ENCODE peak calls at places on chromosomes 4 and X, in nine cellular contexts. W is K562, N is right atrium auricular region, E is heart left ventricle, J is tibial nerve, T is HCT116, Y is body of pancreas, M is AG04450, F is pancreas. S is an unnamed sample.

GRCh38 chr4:145580906-145581305 is 38.3 kb upstream of the MMAA start:
- DNase-seq in W (no peak), N (no peak), E (no peak), J (no peak), T (no peak), Y (peak; percentile 37), M (no peak), F (no peak), S (peak; percentile 18)

GRCh38 chrX:73768120-73768519 is 205.1 kb downstream of the CHIC1 start:
- DNase-seq in W (no peak), N (no peak), E (no peak), J (no peak), T (no peak), Y (no peak), M (no peak), F (no peak), S (no peak)

GRCh38 chr4:144611850-144612249 is 34.1 kb upstream of the HHIP start:
- DNase-seq in W (peak; percentile 18), N (no peak), E (no peak), J (no peak), T (peak; percentile 26), Y (peak; percentile 46), M (no peak), F (peak; percentile 10), S (no peak)

GRCh38 chr4:185437809-185438208 is 12.0 kb upstream of the UFSP2 start:
- DNase-seq in W (no peak), N (no peak), E (no peak), J (no peak), T (no peak), Y (no peak), M (no peak), F (no peak), S (no peak)

GRCh38 chrX:136397001-136397400 is 90.7 kb upstream of the BRS3 start:
- DNase-seq in W (no peak), N (no peak), E (no peak), J (no peak), T (no peak), Y (no peak), M (no peak), F (no peak), S (no peak)

GRCh38 chrX:26922278-26922677 is 540.9 kb downstream of the PPP4R3C start:
- DNase-seq in W (no peak), N (no peak), E (no peak), J (no peak), T (no peak), Y (no peak), M (no peak), F (no peak), S (peak; percentile 17)

GRCh38 chr4:185424905-185425599 is 712 bp downstream of the UFSP2 start:
- DNase-seq in W (peak; percentile 30), N (no peak), E (no peak), J (no peak), T (no peak), Y (no peak), M (no peak), F (no peak), S (no peak)

GRCh38 chr4:109465065-109465464 is 31.4 kb downstream of the SEC24B start:
- DNase-seq in W (no peak), N (no peak), E (no peak), J (no peak), T (no peak), Y (no peak), M (no peak), F (no peak), S (no peak)

GRCh38 chr4:182142146-182143085 is 100.8 kb upstream of the TENM3 start:
- DNase-seq in W (no peak), N (no peak), E (no peak), J (no peak), T (no peak), Y (no peak), M (no peak), F (no peak), S (peak; percentile 4)

GRCh38 chr4:4338632-4339031 is 48.3 kb upstream of the NSG1 start:
- DNase-seq in W (no peak), N (no peak), E (no peak), J (no peak), T (no peak), Y (no peak), M (no peak), F (no peak), S (no peak)

GRCh38 chr4:38800366-38800765 is 4.2 kb downstream of the TLR1 start:
- DNase-seq in W (no peak), N (no peak), E (no peak), J (no peak), T (no peak), Y (no peak), M (no peak), F (no peak), S (no peak)
- H3K9me3 ChIP-seq in W (no peaks in the 10 kb centered on the region), N (peaks cover 16% of the 10 kb centered on the region), E (peaks cover 6% of the 10 kb centered on the region), J (no peaks in the 10 kb centered on the region), T (no peaks in the 10 kb centered on the region), Y (no peaks in the 10 kb centered on the region), M (peaks cover 3% of the 10 kb centered on the region), F (no peaks in the 10 kb centered on the region), S (no peaks in the 10 kb centered on the region)

GRCh38 chr4:43564107-43564506 is 671.6 kb downstream of the GRXCR1 start:
- DNase-seq in W (no peak), N (no peak), E (no peak), J (no peak), T (no peak), Y (no peak), M (no peak), F (no peak), S (no peak)

GRCh38 chr4:43564601-43565000 is 672.1 kb downstream of the GRXCR1 start:
- DNase-seq in W (no peak), N (no peak), E (no peak), J (no peak), T (no peak), Y (no peak), M (no peak), F (no peak), S (no peak)

GRCh38 chr4:43567644-43568043 is 675.1 kb downstream of the GRXCR1 start:
- DNase-seq in W (no peak), N (no peak), E (no peak), J (no peak), T (no peak), Y (no peak), M (no peak), F (no peak), S (no peak)
- H3K9me3 ChIP-seq in W (no peaks in the 10 kb centered on the region), N (no peaks in the 10 kb centered on the region), E (no peaks in the 10 kb centered on the region), J (no peaks in the 10 kb centered on the region), T (peaks cover 6% of the 10 kb centered on the region), Y (no peaks in the 10 kb centered on the region), M (no peaks in the 10 kb centered on the region), F (no peaks in the 10 kb centered on the region), S (no peaks in the 10 kb centered on the region)

DNA sequence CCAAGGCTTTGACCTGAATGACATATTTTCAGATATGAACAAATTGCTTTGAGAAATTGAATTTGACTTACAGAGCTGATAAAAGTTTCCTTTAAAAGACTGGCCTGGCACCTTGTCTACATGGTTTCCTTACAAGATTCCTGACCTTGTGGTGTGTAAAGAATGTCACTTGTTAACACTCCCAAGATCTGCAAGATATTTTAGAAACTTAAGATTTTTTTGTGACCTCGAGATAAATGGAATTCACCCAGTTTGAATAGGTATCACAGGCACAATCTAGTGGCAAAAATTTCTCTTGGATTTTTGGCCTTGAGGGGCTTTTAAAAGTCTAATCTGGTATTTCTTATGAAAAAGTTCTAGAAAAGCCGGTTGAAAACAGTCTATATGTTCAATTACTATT is 1568.9 kb upstream of the IGFBP7 start:
- DNase-seq in W (no peak), N (no peak), E (no peak), J (no peak), T (no peak), Y (no peak), M (no peak), F (no peak), S (no peak)
- H3K9me3 ChIP-seq in W (no peaks in the 10 kb centered on the region), N (no peaks in the 10 kb centered on the region), E (no peaks in the 10 kb centered on the region), J (no peaks in the 10 kb centered on the region), T (peaks cover 9% of the 10 kb centered on the region), Y (no peaks in the 10 kb centered on the region), M (no peaks in the 10 kb centered on the region), F (no peaks in the 10 kb centered on the region), S (no peaks in the 10 kb centered on the region)

DNA sequence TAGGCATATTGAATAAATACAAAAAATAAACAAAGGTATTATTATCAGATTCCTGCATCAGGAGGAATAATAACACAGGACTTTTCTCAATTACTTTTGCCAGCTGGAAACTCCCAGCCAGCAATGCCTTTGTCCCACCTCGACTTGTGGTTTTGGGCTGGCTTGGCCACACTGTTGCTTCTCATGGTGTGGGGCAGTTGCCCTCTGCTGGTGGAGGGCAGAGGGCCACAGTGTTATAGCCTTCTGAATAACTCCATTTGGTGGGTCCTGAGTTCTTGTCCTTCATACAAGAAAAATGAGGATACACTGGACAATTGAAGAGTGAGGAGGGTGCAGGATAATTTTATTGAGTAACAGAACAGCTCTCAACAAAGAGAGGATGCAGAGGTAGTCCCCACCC is 1206.0 kb upstream of the ADGRL3 start:
- DNase-seq in W (no peak), N (no peak), E (no peak), J (no peak), T (no peak), Y (no peak), M (no peak), F (no peak), S (no peak)
- H3K9me3 ChIP-seq in W (no peaks in the 10 kb centered on the region), N (peaks cover 19% of the 10 kb centered on the region), E (peaks cover 21% of the 10 kb centered on the region), J (no peaks in the 10 kb centered on the region), T (peaks cover 24% of the 10 kb centered on the region), Y (no peaks in the 10 kb centered on the region), M (peaks cover 10% of the 10 kb centered on the region), F (no peaks in the 10 kb centered on the region), S (no peaks in the 10 kb centered on the region)

DNA sequence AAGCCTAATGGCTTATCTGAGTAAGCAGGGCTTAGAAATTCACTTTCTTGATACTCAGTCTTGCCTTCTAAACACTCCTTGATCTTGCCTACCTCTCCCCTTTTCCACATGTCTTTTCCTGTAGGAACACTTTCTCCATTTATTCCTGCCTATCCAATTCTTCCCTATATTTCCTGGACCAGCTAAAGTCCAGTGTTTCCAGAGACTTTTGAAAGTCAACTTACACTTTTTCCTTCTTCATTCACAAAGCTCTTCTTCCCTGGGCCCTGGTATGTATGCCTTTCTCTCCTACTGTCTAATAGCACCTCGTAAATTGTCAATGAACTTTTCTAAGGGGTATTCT is 20.6 kb downstream of the VSIG4 start:
- DNase-seq in W (no peak), N (no peak), E (no peak), J (no peak), T (no peak), Y (no peak), M (no peak), F (no peak), S (no peak)
- H3K9me3 ChIP-seq in W (no peaks in the 10 kb centered on the region), N (no peaks in the 10 kb centered on the region), E (no peaks in the 10 kb centered on the region), J (no peaks in the 10 kb centered on the region), T (no peaks in the 10 kb centered on the region), Y (no peaks in the 10 kb centered on the region), M (no peaks in the 10 kb centered on the region), F (no peaks in the 10 kb centered on the region), S (no peaks in the 10 kb centered on the region)

S was measured in MG63.